ENCODE peak calls at places on chromosomes 12 and 14, in eight cellular contexts. K, U, Q, C, I, X, L and E are unnamed samples.

GRCh38 chr14:68607081-68607851 is 185.6 kb downstream of the ZFP36L1 start:
- DNase-seq in K (no peak), U (peak; percentile 86), Q (no peak), C (peak; percentile 73), I (no peak), X (no peak), L (no peak), E (no peak)

GRCh38 chr12:16350682-16351081 is 3.2 kb downstream of the MGST1 start:
- DNase-seq in K (peak; percentile 98), U (peak; percentile 13), Q (no peak), C (no peak), I (no peak), X (peak; percentile 84), L (no peak), E (peak; percentile 86)

GRCh38 chr14:37598085-37598972 is 2.9 kb downstream of the TTC6 start:
- DNase-seq in K (no peak), U (peak; percentile 59), Q (no peak), C (no peak), I (no peak), X (no peak), L (peak; percentile 42), E (no peak)

GRCh38 chr12:2959508-2960431 is 573 bp downstream of the TEAD4 start:
- DNase-seq in K (peak; percentile 58), U (peak; percentile 79), Q (peak; percentile 65), C (peak; percentile 55), I (no peak), X (no peak), L (peak; percentile 56), E (peak; percentile 28)

GRCh38 chr12:52787324-52787996 is 8.5 kb downstream of the KRT3 start:
- DNase-seq in K (no peak), U (peak; percentile 57), Q (no peak), C (no peak), I (no peak), X (no peak), L (no peak), E (no peak)

GRCh38 chr12:122227341-122227740 is 1.5 kb upstream of the DIABLO start:
- DNase-seq in K (no peak), U (no peak), Q (no peak), C (peak; percentile 32), I (no peak), X (no peak), L (no peak), E (no peak)

GRCh38 chr12:119328111-119328510 is 6.4 kb upstream of the CCDC60 start:
- DNase-seq in K (no peak), U (peak; percentile 37), Q (no peak), C (no peak), I (no peak), X (no peak), L (peak; percentile 82), E (no peak)

GRCh38 chr14:89493406-89493805 is 76.4 kb upstream of the FOXN3 start:
- DNase-seq in K (no peak), U (no peak), Q (no peak), C (no peak), I (no peak), X (no peak), L (no peak), E (no peak)

GRCh38 chr14:104346608-104347007 is 208.2 kb downstream of the KIF26A start:
- DNase-seq in K (no peak), U (no peak), Q (no peak), C (no peak), I (no peak), X (no peak), L (peak; percentile 10), E (no peak)

GRCh38 chr14:71130491-71131179 is 223.4 kb downstream of the PCNX1 start:
- DNase-seq in K (peak; percentile 87), U (no peak), Q (no peak), C (no peak), I (no peak), X (no peak), L (peak; percentile 23), E (no peak)

GRCh38 chr14:71373773-71374172 is 466.5 kb downstream of the PCNX1 start:
- DNase-seq in K (no peak), U (no peak), Q (no peak), C (no peak), I (no peak), X (no peak), L (no peak), E (no peak)

GRCh38 chr14:64891839-64892375 is 12.2 kb upstream of the SPTB start:
- DNase-seq in K (peak; percentile 82), U (peak; percentile 81), Q (peak; percentile 56), C (no peak), I (peak; percentile 43), X (peak; percentile 42), L (no peak), E (peak; percentile 44)

GRCh38 chr12:124745468-124745890 is 118.2 kb downstream of the SCARB1 start:
- DNase-seq in K (no peak), U (no peak), Q (no peak), C (no peak), I (no peak), X (no peak), L (no peak), E (no peak)
- TF ChIP-seq CTCF in K (no peak), U (no peak), Q (no peak), C (no peak), I (no peak), X (no peak), L (no peak), E (no peak)

DNA sequence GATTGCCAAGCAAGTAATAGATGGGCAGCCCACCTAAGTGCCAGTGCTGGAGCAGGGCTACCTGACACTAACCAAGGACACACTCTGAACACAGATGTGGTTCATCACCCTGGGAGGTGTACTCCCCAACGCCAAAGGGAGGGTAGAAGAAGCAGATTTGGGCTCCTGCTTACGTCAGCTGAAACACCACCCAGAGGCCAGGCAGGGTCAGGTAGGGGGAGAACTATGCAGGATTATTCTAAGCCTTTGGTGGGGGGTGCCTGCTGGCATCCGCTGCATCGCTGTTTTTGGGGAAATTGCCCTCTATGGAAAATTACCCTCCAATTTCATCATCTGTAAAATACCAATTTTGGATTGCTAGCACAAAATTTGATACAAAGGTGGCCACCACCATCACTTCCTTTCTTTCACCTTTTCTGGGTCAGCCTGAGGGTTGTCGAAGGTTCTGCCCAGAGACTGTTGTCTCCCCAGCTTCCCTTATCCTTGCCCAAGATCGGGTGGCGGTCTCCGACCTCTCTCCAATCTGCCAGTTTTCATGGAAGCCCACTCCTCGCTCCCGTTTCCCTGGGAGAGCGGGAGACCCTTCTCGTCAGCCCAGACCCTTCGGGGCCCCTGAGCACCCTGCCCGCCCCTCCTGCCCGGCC is 535 bp downstream of the BIN2 start:
- DNase-seq in K (no peak), U (no peak), Q (no peak), C (no peak), I (peak; percentile 62), X (no peak), L (no peak), E (no peak)
- TF ChIP-seq CTCF in K (no peak), U (no peak), Q (no peak), C (no peak), I (no peak), X (no peak), L (no peak), E (no peak)

DNA sequence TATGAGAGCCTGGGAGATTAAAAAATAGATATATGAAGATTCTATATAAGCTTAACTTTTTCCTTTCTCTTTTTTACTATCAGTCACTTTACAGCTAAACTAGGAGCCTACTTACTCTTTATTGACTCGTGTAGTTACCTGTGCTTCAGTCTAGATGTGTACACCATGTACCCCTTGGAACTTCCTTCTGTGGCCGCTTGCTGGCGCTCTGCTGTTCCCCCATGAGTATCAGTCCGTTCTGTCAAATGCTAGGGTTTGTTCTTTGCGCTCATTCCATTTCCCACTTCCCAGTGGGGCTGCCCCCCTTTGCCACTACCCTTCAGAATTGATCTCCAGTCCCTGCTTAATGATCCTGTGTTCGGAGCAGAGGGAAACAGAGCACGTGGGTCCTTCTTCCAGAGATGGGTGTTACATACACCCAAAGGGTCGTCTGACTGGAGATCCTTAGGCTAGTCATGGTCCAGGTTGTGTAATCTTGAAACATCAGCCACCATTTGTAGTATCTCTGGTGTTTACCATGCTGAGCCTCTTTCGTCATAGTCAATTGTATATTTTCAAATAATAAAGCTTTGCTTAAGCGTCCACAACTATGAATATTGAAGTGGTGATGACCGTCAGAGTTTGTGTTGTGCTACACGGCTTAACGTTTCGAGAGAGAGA is 160.0 kb downstream of the FBXL14 start:
- DNase-seq in K (no peak), U (no peak), Q (no peak), C (no peak), I (no peak), X (no peak), L (no peak), E (no peak)
- TF ChIP-seq CTCF in K (no peak), U (no peak), Q (no peak), C (no peak), I (no peak), X (no peak), L (peak; percentile 49), E (no peak)

DNA sequence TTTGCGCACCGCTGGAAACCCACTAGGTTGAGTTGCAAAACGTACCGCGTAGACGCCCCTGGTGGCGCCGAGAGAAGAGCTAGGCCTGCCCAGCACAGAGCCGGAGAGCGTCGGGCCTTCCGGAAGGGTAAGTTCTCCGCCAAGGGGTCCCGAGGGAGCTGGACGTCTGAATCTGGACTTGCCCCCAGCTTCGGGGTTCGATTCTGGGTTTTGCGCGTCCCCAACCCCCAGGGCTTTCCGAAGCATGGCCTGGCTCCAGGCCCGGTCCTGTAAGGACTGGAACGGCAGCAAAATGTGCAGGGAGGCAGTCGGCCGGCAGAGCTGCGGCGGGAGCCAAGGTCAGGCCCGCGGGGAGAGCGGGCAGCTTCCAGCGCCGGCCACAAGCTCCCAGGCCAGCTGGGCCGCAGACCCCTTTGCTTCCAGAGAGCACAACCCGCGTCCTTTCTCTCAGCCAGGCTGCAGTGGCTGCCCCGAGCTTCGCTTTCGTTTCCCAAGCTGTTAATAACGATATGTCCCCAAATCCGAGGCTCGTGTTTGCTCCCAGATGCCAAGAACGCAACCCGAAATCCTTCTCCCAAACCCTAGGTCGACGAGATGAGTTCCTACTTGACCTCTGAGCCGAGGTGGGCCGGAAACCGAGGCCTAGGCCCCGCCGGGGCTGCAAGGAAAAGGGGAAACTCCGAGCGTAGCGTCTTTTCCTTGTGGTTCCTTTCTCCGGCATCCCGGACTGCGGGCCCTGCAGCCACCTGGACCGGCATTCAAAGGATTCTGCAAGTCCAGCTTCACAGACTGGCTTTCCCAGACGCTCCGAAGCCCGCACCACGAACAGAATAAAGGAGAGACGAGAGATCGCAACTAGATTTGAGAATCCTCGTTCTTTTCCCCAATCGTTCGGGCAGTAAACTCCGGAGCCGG is 3.2 kb upstream of the TBX5 start:
- DNase-seq in K (peak; percentile 62), U (no peak), Q (no peak), C (no peak), I (no peak), X (no peak), L (peak; percentile 71), E (no peak)
- TF ChIP-seq CTCF in K (peak; percentile 31), U (no peak), Q (no peak), C (no peak), I (no peak), X (peak; percentile 20), L (peak; percentile 19), E (no peak)